ENCODE peak calls at places on chromosomes 12 and 14, in five cellular contexts. K, U, C, R and P are unnamed samples.
A peak's percentile ranks its signal among the peaks of the same experiment; 100 is the strongest.

GRCh38 chr12:109308534-109309440 is at the start of gene FOXN4:
- DNase-seq in U (no peak), R (no peak), K (peak; percentile 42), C (no peak), P (no peak)

GRCh38 chr12:87280893-87281292 is 748.3 kb downstream of the C12orf50 start:
- DNase-seq in K (no peak), R (no peak), U (no peak), C (no peak), P (no peak)

GRCh38 chr12:132003846-132004245 is 54.1 kb downstream of the EP400 start:
- DNase-seq in C (no peak), K (no peak), R (no peak), U (no peak), P (no peak)

GRCh38 chr14:74682169-74682952 is 30.5 kb downstream of the AREL1 start:
- DNase-seq in U (no peak), K (no peak), R (no peak), C (no peak), P (no peak)

GRCh38 chr12:83700858-83701257 is 1014.2 kb downstream of the TMTC2 start:
- DNase-seq in U (no peak), K (no peak), R (no peak), C (no peak), P (no peak)

GRCh38 chr12:93823616-93824410 is 146.6 kb downstream of the CRADD start:
- DNase-seq in C (no peak), R (no peak), K (no peak), U (no peak), P (no peak)

GRCh38 chr14:104980601-104981531 is 2.7 kb upstream of the AHNAK2 start:
- DNase-seq in R (no peak), U (no peak), C (no peak), K (no peak), P (no peak)

GRCh38 chr14:101511620-101512395 is 49.5 kb upstream of the DIO3 start:
- DNase-seq in K (no peak), U (no peak), C (no peak), R (no peak), P (no peak)

GRCh38 chr12:121523741-121524140 is 57.1 kb downstream of the KDM2B start:
- DNase-seq in U (no peak), R (no peak), C (no peak), K (no peak), P (no peak)